ENCODE peak calls at places on chromosomes 13 and 19, in ten cellular contexts. E, T, D, I, A, S, R, Z, L and G are unnamed samples.

GRCh38 chr13:33326246-33326645 is 40.7 kb upstream of the STARD13 start:
- DNase-seq in E (no peak), T (no peak), D (no peak), I (no peak), A (no peak), S (no peak), R (no peak), Z (no peak), L (no peak), G (no peak)

GRCh38 chr19:41321600-41322270 is 11.8 kb downstream of the CCDC97 start:
- DNase-seq in E (no peak), T (no peak), D (no peak), I (no peak), A (no peak), S (peak; percentile 62), R (no peak), Z (no peak), L (no peak), G (peak; percentile 55)

GRCh38 chr13:29707876-29708543 is 112.5 kb upstream of the SLC7A1 start:
- DNase-seq in E (no peak), T (peak; percentile 30), D (peak; percentile 50), I (peak; percentile 55), A (no peak), S (no peak), R (no peak), Z (peak; percentile 48), L (no peak), G (peak; percentile 23)

GRCh38 chr19:10601999-10602329 is 14.9 kb upstream of the AP1M2 start:
- DNase-seq in E (no peak), T (no peak), D (no peak), I (no peak), A (no peak), S (no peak), R (no peak), Z (no peak), L (no peak), G (no peak)

GRCh38 chr13:37486171-37486661 is 112.4 kb downstream of the POSTN start:
- DNase-seq in E (no peak), T (no peak), D (no peak), I (no peak), A (no peak), S (no peak), R (no peak), Z (no peak), L (no peak), G (no peak)

GRCh38 chr13:63190742-63191141 is 1775.1 kb upstream of the PCDH20 start:
- DNase-seq in E (no peak), T (no peak), D (no peak), I (no peak), A (no peak), S (no peak), R (no peak), Z (no peak), L (no peak), G (no peak)

GRCh38 chr13:41028051-41028450 is 8.9 kb upstream of the ELF1 start:
- DNase-seq in E (no peak), T (no peak), D (no peak), I (no peak), A (no peak), S (no peak), R (no peak), Z (no peak), L (no peak), G (no peak)

GRCh38 chr13:45108716-45109706 is 11.3 kb upstream of the GTF2F2 start:
- DNase-seq in E (no peak), T (peak; percentile 10), D (no peak), I (peak; percentile 52), A (no peak), S (peak; percentile 16), R (peak; percentile 50), Z (no peak), L (no peak), G (no peak)

GRCh38 chr13:52868190-52868589 is 19.8 kb upstream of the PCDH8 start:
- DNase-seq in E (no peak), T (no peak), D (no peak), I (no peak), A (no peak), S (no peak), R (no peak), Z (no peak), L (no peak), G (no peak)

GRCh38 chr13:41411060-41411459 is 46.3 kb upstream of the RGCC start:
- DNase-seq in E (no peak), T (no peak), D (no peak), I (no peak), A (no peak), S (no peak), R (no peak), Z (no peak), L (no peak), G (no peak)

GRCh38 chr19:34316741-34317241 is 48.2 kb upstream of the GPI start:
- DNase-seq in E (no peak), T (no peak), D (no peak), I (no peak), A (no peak), S (no peak), R (no peak), Z (no peak), L (no peak), G (no peak)